ENCODE peak calls at places on chromosomes 13 and 19, in seven cellular contexts. I is prostate gland, T is SJSA1, Y is psoas muscle, G is endothelial cell of umbilical vein, X is ovary, E is breast epithelium. M is an unnamed sample.

GRCh38 chr13:51614350-51614786 is 30.1 kb downstream of the WDFY2 start:
- DNase-seq in I (no peak), T (no peak), Y (peak; percentile 32), G (no peak), X (no peak), E (no peak), M (peak; percentile 33)

GRCh38 chr13:101773062-101773461 is 320.6 kb downstream of the ITGBL1 start:
- DNase-seq in I (no peak), T (no peak), Y (no peak), G (peak; percentile 16), X (no peak), E (no peak), M (no peak)

GRCh38 chr13:113667771-113668490 is 912 bp downstream of the GRK1 start:
- DNase-seq in I (no peak), T (peak; percentile 61), Y (no peak), G (no peak), X (peak; percentile 27), E (peak; percentile 43), M (peak; percentile 22)

GRCh38 chr13:79030513-79030912 is 371.6 kb upstream of the OBI1 start:
- DNase-seq in I (no peak), T (no peak), Y (no peak), G (no peak), X (no peak), E (no peak), M (no peak)

GRCh38 chr13:113758651-113759524 is at the start of gene TMEM255B:
- DNase-seq in I (peak; percentile 71), T (peak; percentile 92), Y (peak; percentile 85), G (peak; percentile 81), X (peak; percentile 94), E (peak; percentile 83), M (peak; percentile 99)

GRCh38 chr13:101845501-101846012 is 393.1 kb downstream of the ITGBL1 start:
- DNase-seq in I (no peak), T (no peak), Y (no peak), G (no peak), X (no peak), E (no peak), M (no peak)

GRCh38 chr13:26872444-26873173 is 112.0 kb upstream of the GPR12 start:
- DNase-seq in I (peak; percentile 12), T (no peak), Y (peak; percentile 41), G (peak; percentile 29), X (no peak), E (no peak), M (no peak)

GRCh38 chr13:95571941-95572340 is 19.4 kb downstream of the CLDN10 start:
- DNase-seq in I (no peak), T (no peak), Y (no peak), G (no peak), X (no peak), E (no peak), M (no peak)

GRCh38 chr13:80224468-80224867 is 116.5 kb downstream of the SPRY2 start:
- DNase-seq in I (no peak), T (no peak), Y (no peak), G (peak; percentile 56), X (no peak), E (no peak), M (no peak)

GRCh38 chr19:44677019-44677809 is 5.9 kb downstream of the CEACAM19 start:
- DNase-seq in I (no peak), T (no peak), Y (no peak), G (peak; percentile 57), X (no peak), E (no peak), M (no peak)

GRCh38 chr19:3440082-3440481 is 40.2 kb downstream of the SMIM24 start:
- DNase-seq in I (no peak), T (peak; percentile 58), Y (peak; percentile 66), G (no peak), X (peak; percentile 41), E (no peak), M (peak; percentile 81)

GRCh38 chr19:48573163-48573505 is 21.2 kb downstream of the SULT2B1 start:
- DNase-seq in I (peak; percentile 59), T (no peak), Y (no peak), G (no peak), X (no peak), E (peak; percentile 62), M (no peak)

GRCh38 chr19:7833225-7834156 is 3.5 kb downstream of the EVI5L start:
- DNase-seq in I (peak; percentile 79), T (no peak), Y (peak; percentile 60), G (no peak), X (no peak), E (no peak), M (peak; percentile 91)

GRCh38 chr19:1049106-1049505 is 9.2 kb downstream of the ABCA7 start:
- DNase-seq in I (no peak), T (no peak), Y (no peak), G (no peak), X (no peak), E (no peak), M (peak; percentile 39)

GRCh38 chr13:51585696-51586095 is 1.4 kb downstream of the WDFY2 start:
- DNase-seq in I (no peak), T (peak; percentile 44), Y (no peak), G (no peak), X (no peak), E (no peak), M (no peak)

GRCh38 chr19:45934551-45935230 is 20.1 kb upstream of the NANOS2 start:
- DNase-seq in I (no peak), T (no peak), Y (no peak), G (no peak), X (no peak), E (no peak), M (peak; percentile 54)

GRCh38 chr19:33339016-33339749 is 34.3 kb upstream of the CEBPG start:
- DNase-seq in I (no peak), T (no peak), Y (no peak), G (no peak), X (no peak), E (no peak), M (no peak)

GRCh38 chr13:98869408-98870090 is 108.3 kb downstream of the DOCK9 start:
- DNase-seq in I (no peak), T (no peak), Y (no peak), G (peak; percentile 79), X (peak; percentile 49), E (no peak), M (no peak)

GRCh38 chr19:35742121-35742724 is at the start of gene IGFLR1:
- DNase-seq in I (no peak), T (no peak), Y (no peak), G (no peak), X (no peak), E (no peak), M (peak; percentile 82)

GRCh38 chr13:22903925-22904324 is 276.9 kb upstream of the SGCG start:
- DNase-seq in I (no peak), T (no peak), Y (no peak), G (no peak), X (no peak), E (no peak), M (no peak)

GRCh38 chr19:940591-941291 is 14.9 kb downstream of the ARID3A start:
- DNase-seq in I (peak; percentile 54), T (peak; percentile 75), Y (peak; percentile 75), G (peak; percentile 69), X (peak; percentile 57), E (peak; percentile 72), M (peak; percentile 92)

GRCh38 chr13:92849381-92849780 is 377.2 kb upstream of the GPC6 start:
- DNase-seq in I (no peak), T (no peak), Y (no peak), G (no peak), X (no peak), E (no peak), M (no peak)

GRCh38 chr13:99895428-99895998 is 76.1 kb downstream of the ZIC5 start:
- DNase-seq in I (no peak), T (peak; percentile 64), Y (no peak), G (peak; percentile 11), X (no peak), E (no peak), M (no peak)

GRCh38 chr13:26967119-26968038 is 204.2 kb downstream of the USP12 start:
- DNase-seq in I (no peak), T (no peak), Y (no peak), G (no peak), X (peak; percentile 70), E (no peak), M (no peak)

DNA sequence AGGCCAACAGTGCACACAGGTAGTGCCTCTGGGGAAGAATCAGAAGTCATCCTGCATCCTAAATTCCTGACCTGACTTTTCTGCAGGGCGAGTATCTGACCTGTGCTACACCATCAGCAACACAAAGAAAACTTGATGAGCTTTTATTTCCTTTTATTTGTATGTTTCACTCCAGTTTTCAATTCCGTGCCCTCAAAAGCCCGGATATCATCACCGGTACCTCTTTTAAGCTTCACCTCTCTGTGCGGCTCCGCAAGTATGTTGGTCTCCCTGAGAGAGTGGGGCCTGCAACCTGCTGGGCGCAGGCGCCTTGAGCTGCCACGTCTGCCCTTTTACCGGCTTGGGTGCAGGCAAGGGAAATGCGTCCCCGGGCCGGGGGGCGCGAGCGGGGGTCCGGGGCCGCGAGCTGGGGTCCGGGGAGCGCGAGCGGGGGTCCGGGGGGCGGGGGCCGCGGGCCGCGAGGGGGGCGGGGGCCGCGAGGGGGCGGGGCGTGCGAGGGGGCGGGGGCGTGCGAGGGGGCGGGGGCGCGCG is 4.3 kb upstream of the DUXA start:
- DNase-seq in I (peak; percentile 10), T (no peak), Y (peak; percentile 39), G (no peak), X (peak; percentile 62), E (no peak), M (peak; percentile 42)
- H3K27ac ChIP-seq in I (peak overlapping the region; percentile 81), T (no peak overlapping the region), Y (no peak overlapping the region), G (no peak overlapping the region), X (no peak overlapping the region), E (peak overlapping the region; percentile 54), M (peak overlapping the region; percentile 50)

GRCh38 chr19:57803265-57803593 is 11.5 kb downstream of the ZNF552 start:
- DNase-seq in I (no peak), T (no peak), Y (no peak), G (no peak), X (no peak), E (no peak), M (no peak)

GRCh38 chr19:57807541-57807940 is 7.2 kb downstream of the ZNF552 start:
- DNase-seq in I (no peak), T (no peak), Y (no peak), G (no peak), X (no peak), E (no peak), M (no peak)

GRCh38 chr19:57800696-57801095 is 14.0 kb downstream of the ZNF552 start:
- DNase-seq in I (no peak), T (no peak), Y (no peak), G (no peak), X (no peak), E (no peak), M (no peak)

GRCh38 chr19:57802269-57802668 is 12.4 kb downstream of the ZNF552 start:
- DNase-seq in I (no peak), T (no peak), Y (no peak), G (no peak), X (no peak), E (no peak), M (no peak)

GRCh38 chr19:57803594-57804325 is 11.0 kb downstream of the ZNF552 start:
- DNase-seq in I (no peak), T (peak; percentile 82), Y (no peak), G (peak; percentile 71), X (peak; percentile 52), E (no peak), M (no peak)
- H3K27ac ChIP-seq in I (peak overlapping the region; percentile 90), T (peak overlapping the region; percentile 80), Y (peak overlapping the region; percentile 42), G (peak overlapping the region; percentile 69), X (no peak overlapping the region), E (peak overlapping the region; percentile 96), M (peak overlapping the region; percentile 87)

GRCh38 chr13:20995245-20995829 is 66.0 kb downstream of the LATS2 start:
- DNase-seq in I (no peak), T (no peak), Y (no peak), G (no peak), X (no peak), E (no peak), M (no peak)
- H3K27ac ChIP-seq in I (no peak overlapping the region), T (no peak overlapping the region), Y (peak overlapping the region; percentile 75), G (no peak overlapping the region), X (no peak overlapping the region), E (no peak overlapping the region), M (no peak overlapping the region)

GRCh38 chr19:18438331-18439024 is 545 bp upstream of the ISYNA1 start:
- DNase-seq in I (peak; percentile 64), T (no peak), Y (no peak), G (peak; percentile 24), X (peak; percentile 91), E (no peak), M (no peak)
- H3K27ac ChIP-seq in I (peak overlapping the region; percentile 71), T (no peak overlapping the region), Y (peak overlapping the region; percentile 50), G (no peak overlapping the region), X (peak overlapping the region; percentile 53), E (peak overlapping the region; percentile 79), M (peak overlapping the region; percentile 9)

M was measured in left lung.